ENCODE peak calls at places on chromosomes 12 and 14, in five cellular contexts. One of them, this sample, is unnamed.
A peak's percentile ranks its signal among the peaks of the same experiment; 100 is the strongest.

GRCh38 chr12:72296389-72296788 is 24.2 kb downstream of the TRHDE start:
- DNase-seq in uterus: no peak
- DNase-seq in NCI-H2171 treated with DMSO at 0.1 percent for 48 hours: no peak
- DNase-seq in activated T-helper 1 cell treated with anti-CD3 and anti-CD28 coated beads, Interleukin-12 subunit alpha, Interleukin-12 subunit beta, Interleukin-2, Interleukin-4 antibody, amounts not matched to agents 30 ng/mL and 10 ng/mL and 1 ng/mL, durations not matched to agents 14 hours and 24 hours and 36 hours: no peak
- DNase-seq in pons: no peak
- DNase-seq in this sample: no peak

GRCh38 chr14:71388862-71389261 is 481.6 kb downstream of the PCNX1 start:
- DNase-seq in NCI-H2171 treated with DMSO at 0.1 percent for 48 hours: no peak
- DNase-seq in pons: no peak
- DNase-seq in activated T-helper 1 cell treated with anti-CD3 and anti-CD28 coated beads, Interleukin-12 subunit alpha, Interleukin-12 subunit beta, Interleukin-2, Interleukin-4 antibody, amounts not matched to agents 30 ng/mL and 10 ng/mL and 1 ng/mL, durations not matched to agents 14 hours and 24 hours and 36 hours: no peak
- DNase-seq in uterus: no peak
- DNase-seq in this sample: no peak

GRCh38 chr12:117141097-117141898 is 42.1 kb upstream of the TESC start:
- DNase-seq in pons: no peak
- DNase-seq in NCI-H2171 treated with DMSO at 0.1 percent for 48 hours: peak; percentile 54
- DNase-seq in activated T-helper 1 cell treated with anti-CD3 and anti-CD28 coated beads, Interleukin-12 subunit alpha, Interleukin-12 subunit beta, Interleukin-2, Interleukin-4 antibody, amounts not matched to agents 30 ng/mL and 10 ng/mL and 1 ng/mL, durations not matched to agents 14 hours and 24 hours and 36 hours: no peak
- DNase-seq in uterus: no peak
- DNase-seq in this sample: no peak

GRCh38 chr14:74619672-74620131 is 7.7 kb upstream of the LTBP2 start:
- DNase-seq in uterus: peak; percentile 92
- DNase-seq in pons: no peak
- DNase-seq in activated T-helper 1 cell treated with anti-CD3 and anti-CD28 coated beads, Interleukin-12 subunit alpha, Interleukin-12 subunit beta, Interleukin-2, Interleukin-4 antibody, amounts not matched to agents 30 ng/mL and 10 ng/mL and 1 ng/mL, durations not matched to agents 14 hours and 24 hours and 36 hours: no peak
- DNase-seq in NCI-H2171 treated with DMSO at 0.1 percent for 48 hours: no peak
- DNase-seq in this sample: no peak

GRCh38 chr14:31405599-31406251 is 14.6 kb downstream of the HEATR5A start:
- DNase-seq in uterus: no peak
- DNase-seq in NCI-H2171 treated with DMSO at 0.1 percent for 48 hours: peak; percentile 63
- DNase-seq in pons: no peak
- DNase-seq in activated T-helper 1 cell treated with anti-CD3 and anti-CD28 coated beads, Interleukin-12 subunit alpha, Interleukin-12 subunit beta, Interleukin-2, Interleukin-4 antibody, amounts not matched to agents 30 ng/mL and 10 ng/mL and 1 ng/mL, durations not matched to agents 14 hours and 24 hours and 36 hours: no peak
- DNase-seq in this sample: peak; percentile 64

GRCh38 chr12:32051511-32052299 is 54.9 kb upstream of the BICD1 start:
- DNase-seq in activated T-helper 1 cell treated with anti-CD3 and anti-CD28 coated beads, Interleukin-12 subunit alpha, Interleukin-12 subunit beta, Interleukin-2, Interleukin-4 antibody, amounts not matched to agents 30 ng/mL and 10 ng/mL and 1 ng/mL, durations not matched to agents 14 hours and 24 hours and 36 hours: no peak
- DNase-seq in uterus: no peak
- DNase-seq in pons: no peak
- DNase-seq in NCI-H2171 treated with DMSO at 0.1 percent for 48 hours: no peak
- DNase-seq in this sample: no peak

GRCh38 chr12:175250-175649 is 38.7 kb downstream of the SLC6A12 start:
- DNase-seq in pons: no peak
- DNase-seq in NCI-H2171 treated with DMSO at 0.1 percent for 48 hours: peak; percentile 81
- DNase-seq in uterus: no peak
- DNase-seq in activated T-helper 1 cell treated with anti-CD3 and anti-CD28 coated beads, Interleukin-12 subunit alpha, Interleukin-12 subunit beta, Interleukin-2, Interleukin-4 antibody, amounts not matched to agents 30 ng/mL and 10 ng/mL and 1 ng/mL, durations not matched to agents 14 hours and 24 hours and 36 hours: no peak
- DNase-seq in this sample: no peak

GRCh38 chr12:115109863-115110262 is 425.9 kb upstream of the TBX3 start:
- DNase-seq in pons: no peak
- DNase-seq in uterus: no peak
- DNase-seq in activated T-helper 1 cell treated with anti-CD3 and anti-CD28 coated beads, Interleukin-12 subunit alpha, Interleukin-12 subunit beta, Interleukin-2, Interleukin-4 antibody, amounts not matched to agents 30 ng/mL and 10 ng/mL and 1 ng/mL, durations not matched to agents 14 hours and 24 hours and 36 hours: no peak
- DNase-seq in NCI-H2171 treated with DMSO at 0.1 percent for 48 hours: no peak
- DNase-seq in this sample: no peak

GRCh38 chr12:62714409-62715075 is 220.4 kb downstream of the PPM1H start:
- DNase-seq in uterus: peak; percentile 46
- DNase-seq in activated T-helper 1 cell treated with anti-CD3 and anti-CD28 coated beads, Interleukin-12 subunit alpha, Interleukin-12 subunit beta, Interleukin-2, Interleukin-4 antibody, amounts not matched to agents 30 ng/mL and 10 ng/mL and 1 ng/mL, durations not matched to agents 14 hours and 24 hours and 36 hours: no peak
- DNase-seq in NCI-H2171 treated with DMSO at 0.1 percent for 48 hours: no peak
- DNase-seq in pons: no peak
- DNase-seq in this sample: no peak

GRCh38 chr12:75747572-75747995 is 236.2 kb upstream of the KRR1 start:
- DNase-seq in uterus: no peak
- DNase-seq in activated T-helper 1 cell treated with anti-CD3 and anti-CD28 coated beads, Interleukin-12 subunit alpha, Interleukin-12 subunit beta, Interleukin-2, Interleukin-4 antibody, amounts not matched to agents 30 ng/mL and 10 ng/mL and 1 ng/mL, durations not matched to agents 14 hours and 24 hours and 36 hours: no peak
- DNase-seq in pons: no peak
- DNase-seq in NCI-H2171 treated with DMSO at 0.1 percent for 48 hours: peak; percentile 92
- DNase-seq in this sample: no peak

GRCh38 chr14:93996130-93996695 is 888 bp upstream of the CCDC197 start:
- DNase-seq in uterus: no peak
- DNase-seq in activated T-helper 1 cell treated with anti-CD3 and anti-CD28 coated beads, Interleukin-12 subunit alpha, Interleukin-12 subunit beta, Interleukin-2, Interleukin-4 antibody, amounts not matched to agents 30 ng/mL and 10 ng/mL and 1 ng/mL, durations not matched to agents 14 hours and 24 hours and 36 hours: no peak
- DNase-seq in NCI-H2171 treated with DMSO at 0.1 percent for 48 hours: no peak
- DNase-seq in pons: no peak
- DNase-seq in this sample: no peak

GRCh38 chr12:78880078-78880477 is 15.5 kb downstream of the SYT1 start:
- DNase-seq in uterus: no peak
- DNase-seq in pons: no peak
- DNase-seq in NCI-H2171 treated with DMSO at 0.1 percent for 48 hours: no peak
- DNase-seq in activated T-helper 1 cell treated with anti-CD3 and anti-CD28 coated beads, Interleukin-12 subunit alpha, Interleukin-12 subunit beta, Interleukin-2, Interleukin-4 antibody, amounts not matched to agents 30 ng/mL and 10 ng/mL and 1 ng/mL, durations not matched to agents 14 hours and 24 hours and 36 hours: no peak
- DNase-seq in this sample: no peak

GRCh38 chr14:74469548-74470518 is 23.3 kb downstream of the NPC2 start:
- DNase-seq in pons: no peak
- DNase-seq in NCI-H2171 treated with DMSO at 0.1 percent for 48 hours: no peak
- DNase-seq in uterus: no peak
- DNase-seq in activated T-helper 1 cell treated with anti-CD3 and anti-CD28 coated beads, Interleukin-12 subunit alpha, Interleukin-12 subunit beta, Interleukin-2, Interleukin-4 antibody, amounts not matched to agents 30 ng/mL and 10 ng/mL and 1 ng/mL, durations not matched to agents 14 hours and 24 hours and 36 hours: no peak
- DNase-seq in this sample: no peak

GRCh38 chr12:45425426-45425825 is 209.5 kb downstream of the ANO6 start:
- DNase-seq in NCI-H2171 treated with DMSO at 0.1 percent for 48 hours: no peak
- DNase-seq in uterus: no peak
- DNase-seq in activated T-helper 1 cell treated with anti-CD3 and anti-CD28 coated beads, Interleukin-12 subunit alpha, Interleukin-12 subunit beta, Interleukin-2, Interleukin-4 antibody, amounts not matched to agents 30 ng/mL and 10 ng/mL and 1 ng/mL, durations not matched to agents 14 hours and 24 hours and 36 hours: no peak
- DNase-seq in pons: no peak
- DNase-seq in this sample: no peak

GRCh38 chr12:56581418-56582145 is 48.5 kb downstream of the BAZ2A start:
- DNase-seq in pons: no peak
- DNase-seq in uterus: no peak
- DNase-seq in NCI-H2171 treated with DMSO at 0.1 percent for 48 hours: no peak
- DNase-seq in activated T-helper 1 cell treated with anti-CD3 and anti-CD28 coated beads, Interleukin-12 subunit alpha, Interleukin-12 subunit beta, Interleukin-2, Interleukin-4 antibody, amounts not matched to agents 30 ng/mL and 10 ng/mL and 1 ng/mL, durations not matched to agents 14 hours and 24 hours and 36 hours: no peak
- DNase-seq in this sample: no peak

GRCh38 chr12:114995891-114996290 is 311.9 kb upstream of the TBX3 start:
- DNase-seq in NCI-H2171 treated with DMSO at 0.1 percent for 48 hours: no peak
- DNase-seq in uterus: no peak
- DNase-seq in activated T-helper 1 cell treated with anti-CD3 and anti-CD28 coated beads, Interleukin-12 subunit alpha, Interleukin-12 subunit beta, Interleukin-2, Interleukin-4 antibody, amounts not matched to agents 30 ng/mL and 10 ng/mL and 1 ng/mL, durations not matched to agents 14 hours and 24 hours and 36 hours: no peak
- DNase-seq in pons: no peak
- DNase-seq in this sample: no peak

GRCh38 chr12:54352891-54353874 is 11.1 kb downstream of the GPR84 start:
- DNase-seq in pons: peak; percentile 61
- DNase-seq in NCI-H2171 treated with DMSO at 0.1 percent for 48 hours: peak; percentile 76
- DNase-seq in uterus: peak; percentile 74
- DNase-seq in activated T-helper 1 cell treated with anti-CD3 and anti-CD28 coated beads, Interleukin-12 subunit alpha, Interleukin-12 subunit beta, Interleukin-2, Interleukin-4 antibody, amounts not matched to agents 30 ng/mL and 10 ng/mL and 1 ng/mL, durations not matched to agents 14 hours and 24 hours and 36 hours: no peak
- DNase-seq in this sample: no peak

GRCh38 chr14:65167072-65167645 is 64.8 kb upstream of the MAX start:
- DNase-seq in NCI-H2171 treated with DMSO at 0.1 percent for 48 hours: no peak
- DNase-seq in uterus: no peak
- DNase-seq in activated T-helper 1 cell treated with anti-CD3 and anti-CD28 coated beads, Interleukin-12 subunit alpha, Interleukin-12 subunit beta, Interleukin-2, Interleukin-4 antibody, amounts not matched to agents 30 ng/mL and 10 ng/mL and 1 ng/mL, durations not matched to agents 14 hours and 24 hours and 36 hours: peak; percentile 27
- DNase-seq in pons: no peak
- DNase-seq in this sample: no peak

GRCh38 chr14:76434220-76434619 is 58.3 kb downstream of the ESRRB start:
- DNase-seq in pons: no peak
- DNase-seq in uterus: no peak
- DNase-seq in NCI-H2171 treated with DMSO at 0.1 percent for 48 hours: peak; percentile 99
- DNase-seq in activated T-helper 1 cell treated with anti-CD3 and anti-CD28 coated beads, Interleukin-12 subunit alpha, Interleukin-12 subunit beta, Interleukin-2, Interleukin-4 antibody, amounts not matched to agents 30 ng/mL and 10 ng/mL and 1 ng/mL, durations not matched to agents 14 hours and 24 hours and 36 hours: no peak
- DNase-seq in this sample: no peak

GRCh38 chr12:47270782-47271664 is 191.3 kb upstream of the AMIGO2 start:
- DNase-seq in activated T-helper 1 cell treated with anti-CD3 and anti-CD28 coated beads, Interleukin-12 subunit alpha, Interleukin-12 subunit beta, Interleukin-2, Interleukin-4 antibody, amounts not matched to agents 30 ng/mL and 10 ng/mL and 1 ng/mL, durations not matched to agents 14 hours and 24 hours and 36 hours: no peak
- DNase-seq in NCI-H2171 treated with DMSO at 0.1 percent for 48 hours: no peak
- DNase-seq in pons: no peak
- DNase-seq in uterus: no peak
- DNase-seq in this sample: no peak

GRCh38 chr12:57147641-57147944 is 174 bp upstream of the LRP1-AS start:
- DNase-seq in activated T-helper 1 cell treated with anti-CD3 and anti-CD28 coated beads, Interleukin-12 subunit alpha, Interleukin-12 subunit beta, Interleukin-2, Interleukin-4 antibody, amounts not matched to agents 30 ng/mL and 10 ng/mL and 1 ng/mL, durations not matched to agents 14 hours and 24 hours and 36 hours: no peak
- DNase-seq in uterus: peak; percentile 56
- DNase-seq in NCI-H2171 treated with DMSO at 0.1 percent for 48 hours: no peak
- DNase-seq in pons: no peak
- DNase-seq in this sample: no peak

GRCh38 chr12:44775916-44776315 is 100.2 kb downstream of the NELL2 start:
- DNase-seq in uterus: no peak
- DNase-seq in activated T-helper 1 cell treated with anti-CD3 and anti-CD28 coated beads, Interleukin-12 subunit alpha, Interleukin-12 subunit beta, Interleukin-2, Interleukin-4 antibody, amounts not matched to agents 30 ng/mL and 10 ng/mL and 1 ng/mL, durations not matched to agents 14 hours and 24 hours and 36 hours: no peak
- DNase-seq in NCI-H2171 treated with DMSO at 0.1 percent for 48 hours: no peak
- DNase-seq in pons: no peak
- DNase-seq in this sample: no peak